ENCODE peak calls at places on chromosomes 11 and 22, in six cellular contexts. V is KG1; N is NK-92 treated with Interleukin-12 subunit alpha and Interleukin-12 subunit beta, amount 100 ng/mL, for 24 hours; T is activated T-cell treated with anti-CD3 and anti-CD28 coated beads, Interleukin-2, amount 50 U/mL, for 24 hours; P is mucosa of gallbladder; J is GM23248. D is an unnamed sample.

GRCh38 chr11:126443120-126443519 is 87.6 kb downstream of the ST3GAL4 start:
- DNase-seq in N (no peak), P (no peak), J (no peak), V (no peak), T (no peak), D (no peak)

GRCh38 chr22:32804823-32805585 is 3.5 kb downstream of the TIMP3 start:
- DNase-seq in N (no peak), V (no peak), J (peak), P (no peak), T (no peak), D (peak)

GRCh38 chr11:124518900-124519541 is 24.4 kb downstream of the OR8B12 start:
- DNase-seq in P (no peak), V (no peak), T (no peak), J (peak), N (no peak), D (no peak)

GRCh38 chr11:27722945-27723344 is 22.7 kb upstream of the BDNF start:
- DNase-seq in P (no peak), T (no peak), J (peak), V (no peak), N (no peak), D (no peak)

GRCh38 chr11:132595711-132596111 is 936.6 kb downstream of the OPCML start:
- DNase-seq in N (no peak), T (no peak), P (peak), J (no peak), V (no peak), D (no peak)

GRCh38 chr11:132962026-132962425 is 570.3 kb downstream of the OPCML start:
- DNase-seq in N (no peak), T (no peak), P (no peak), J (peak), V (no peak), D (no peak)

GRCh38 chr11:121448431-121448941 is 3.6 kb upstream of the SORL1 start:
- DNase-seq in T (no peak), P (no peak), J (no peak), N (no peak), V (no peak), D (no peak)

GRCh38 chr11:69010964-69011623 is 2.0 kb downstream of the MRGPRF start:
- DNase-seq in P (peak), N (no peak), T (peak), J (peak), V (no peak), D (no peak)

GRCh38 chr11:125468025-125468424 is 28.0 kb downstream of the FEZ1 start:
- DNase-seq in J (no peak), V (no peak), N (no peak), T (no peak), P (no peak), D (no peak)

GRCh38 chr11:3859373-3859881 is 4.0 kb downstream of the STIM1 start:
- DNase-seq in N (no peak), P (peak), J (no peak), T (peak), V (no peak), D (no peak)

GRCh38 chr11:102120437-102120935 is 10.2 kb downstream of the YAP1 start:
- DNase-seq in P (no peak), N (no peak), J (peak), V (no peak), T (no peak), D (no peak)

GRCh38 chr11:73542175-73542574 is 55.7 kb downstream of the FAM168A start:
- DNase-seq in J (peak), T (no peak), P (no peak), V (no peak), N (no peak), D (no peak)

GRCh38 chr22:19886605-19887250 is 32.1 kb upstream of the GNB1L start:
- DNase-seq in T (peak), J (peak), V (peak), N (no peak), P (no peak), D (no peak)

GRCh38 chr11:94558932-94559331 is 8.2 kb upstream of the PIWIL4 start:
- DNase-seq in J (no peak), T (no peak), P (no peak), N (no peak), V (no peak), D (no peak)

GRCh38 chr11:62401781-62402180 is 17.1 kb upstream of the SCGB1A1 start:
- DNase-seq in J (peak), N (no peak), V (no peak), P (no peak), T (peak), D (no peak)

GRCh38 chr11:130801287-130802146 is 114.8 kb downstream of the SNX19 start:
- DNase-seq in J (peak), V (no peak), N (no peak), P (no peak), T (no peak), D (no peak)

GRCh38 chr11:16738949-16739262 is 459 bp downstream of the C11orf58 start:
- DNase-seq in T (no peak), J (no peak), N (no peak), P (no peak), V (no peak), D (no peak)

GRCh38 chr11:58286249-58286648 is 18.2 kb upstream of the OR10W1 start:
- DNase-seq in V (no peak), N (no peak), P (no peak), J (peak), T (no peak), D (no peak)

GRCh38 chr11:24386551-24387404 is 110.1 kb upstream of the LUZP2 start:
- DNase-seq in P (no peak), J (peak), V (no peak), T (no peak), N (no peak), D (no peak)

GRCh38 chr22:20918663-20919220 is 1.5 kb downstream of the CRKL start:
- DNase-seq in T (no peak), J (peak), V (no peak), P (no peak), N (no peak), D (no peak)

GRCh38 chr11:46380340-46381045 is 976 bp upstream of the MDK start:
- DNase-seq in V (no peak), P (peak), J (peak), T (peak), N (no peak), D (peak)

GRCh38 chr11:117814766-117815261 is 9.7 kb downstream of the FXYD2 start:
- DNase-seq in P (peak), J (no peak), N (peak), T (peak), V (peak), D (peak)

GRCh38 chr22:36933629-36934028 is 20.2 kb downstream of the CSF2RB start:
- DNase-seq in J (no peak), N (no peak), P (no peak), V (no peak), T (no peak), D (no peak)

GRCh38 chr22:49027122-49027670 is 800.5 kb downstream of the BRD1 start:
- DNase-seq in T (no peak), N (no peak), V (no peak), P (no peak), J (no peak), D (no peak)

GRCh38 chr22:26646158-26646557 is 11.2 kb upstream of the MIAT start:
- DNase-seq in J (peak), N (no peak), T (no peak), P (no peak), V (no peak), D (no peak)

GRCh38 chr11:24651873-24652272 is 155.0 kb downstream of the LUZP2 start:
- DNase-seq in V (no peak), N (no peak), P (no peak), J (no peak), T (no peak), D (no peak)

GRCh38 chr22:45969414-45969799 is 7.6 kb downstream of the WNT7B start:
- DNase-seq in N (no peak), V (no peak), P (no peak), J (no peak), T (no peak), D (no peak)